ENCODE peak calls at places on chromosomes 4 and X, in seven cellular contexts. One of them, this sample, is unnamed. For H3K9me3, the result is how much of the 10 kb centered on the place peaks cover.

GRCh38 chr4:4578981-4579380 is 37.1 kb upstream of the STX18 start:
- DNase-seq in SJSA1: no peak
- DNase-seq in A549: no peak
- DNase-seq in heart left ventricle: no peak
- DNase-seq in CD4-positive, CD25-positive, alpha-beta regulatory T cell: no peak
- DNase-seq in testis: no peak
- DNase-seq in IMR-90: no peak
- DNase-seq in this sample: no peak

GRCh38 chr4:46889410-46889809 is 19.6 kb downstream of the COX7B2 start:
- DNase-seq in SJSA1: no peak
- DNase-seq in A549: no peak
- DNase-seq in heart left ventricle: no peak
- DNase-seq in CD4-positive, CD25-positive, alpha-beta regulatory T cell: no peak
- DNase-seq in testis: no peak
- DNase-seq in IMR-90: no peak
- DNase-seq in this sample: no peak

GRCh38 chr4:125397226-125397625 is 82.5 kb downstream of the FAT4 start:
- DNase-seq in SJSA1: no peak
- DNase-seq in A549: no peak
- DNase-seq in heart left ventricle: no peak
- DNase-seq in CD4-positive, CD25-positive, alpha-beta regulatory T cell: no peak
- DNase-seq in testis: no peak
- DNase-seq in IMR-90: no peak
- DNase-seq in this sample: no peak

GRCh38 chrX:13699183-13699826 is 10.4 kb downstream of the RAB9A start:
- DNase-seq in SJSA1: no peak
- DNase-seq in A549: no peak
- DNase-seq in heart left ventricle: no peak
- DNase-seq in CD4-positive, CD25-positive, alpha-beta regulatory T cell: no peak
- DNase-seq in testis: no peak
- DNase-seq in IMR-90: peak
- DNase-seq in this sample: peak

GRCh38 chrX:29229802-29230201 is 642.6 kb downstream of the IL1RAPL1 start:
- DNase-seq in SJSA1: no peak
- DNase-seq in A549: no peak
- DNase-seq in heart left ventricle: no peak
- DNase-seq in CD4-positive, CD25-positive, alpha-beta regulatory T cell: no peak
- DNase-seq in testis: no peak
- DNase-seq in IMR-90: peak
- DNase-seq in this sample: no peak

GRCh38 chrX:20515841-20516461 is 249.2 kb upstream of the RPS6KA3 start:
- DNase-seq in SJSA1: peak
- DNase-seq in A549: peak
- DNase-seq in heart left ventricle: no peak
- DNase-seq in CD4-positive, CD25-positive, alpha-beta regulatory T cell: no peak
- DNase-seq in testis: no peak
- DNase-seq in IMR-90: peak
- DNase-seq in this sample: peak

GRCh38 chr4:18020671-18021469 is 685 bp downstream of the LCORL start:
- DNase-seq in SJSA1: peak
- DNase-seq in A549: peak
- DNase-seq in heart left ventricle: peak
- DNase-seq in CD4-positive, CD25-positive, alpha-beta regulatory T cell: peak
- DNase-seq in testis: peak
- DNase-seq in IMR-90: peak
- DNase-seq in this sample: peak

GRCh38 chr4:162116085-162116784 is 47.6 kb downstream of the FSTL5 start:
- DNase-seq in SJSA1: no peak
- DNase-seq in A549: no peak
- DNase-seq in heart left ventricle: no peak
- DNase-seq in CD4-positive, CD25-positive, alpha-beta regulatory T cell: no peak
- DNase-seq in testis: no peak
- DNase-seq in IMR-90: no peak
- DNase-seq in this sample: no peak

GRCh38 chrX:129782015-129782495 is 2.3 kb downstream of the SASH3 start:
- DNase-seq in SJSA1: no peak
- DNase-seq in A549: no peak
- DNase-seq in heart left ventricle: no peak
- DNase-seq in CD4-positive, CD25-positive, alpha-beta regulatory T cell: no peak
- DNase-seq in testis: no peak
- DNase-seq in IMR-90: no peak
- DNase-seq in this sample: no peak
- H3K4me3 ChIP-seq in SJSA1: no peak
- H3K4me3 ChIP-seq in A549: no peak
- H3K4me3 ChIP-seq in heart left ventricle: peak
- H3K4me3 ChIP-seq in CD4-positive, CD25-positive, alpha-beta regulatory T cell: peak
- H3K4me3 ChIP-seq in testis: no peak
- H3K4me3 ChIP-seq in IMR-90: no peak
- H3K4me3 ChIP-seq in this sample: no peak

GRCh38 chrX:63434206-63434605 is 83.1 kb upstream of the SPIN4 start:
- DNase-seq in SJSA1: no peak
- DNase-seq in A549: no peak
- DNase-seq in heart left ventricle: no peak
- DNase-seq in CD4-positive, CD25-positive, alpha-beta regulatory T cell: no peak
- DNase-seq in testis: no peak
- DNase-seq in IMR-90: no peak
- DNase-seq in this sample: no peak
- H3K9me3 ChIP-seq in SJSA1: under half
- H3K9me3 ChIP-seq in A549: under half
- H3K9me3 ChIP-seq in heart left ventricle: under half
- H3K9me3 ChIP-seq in CD4-positive, CD25-positive, alpha-beta regulatory T cell: under half
- H3K9me3 ChIP-seq in testis: under half
- H3K9me3 ChIP-seq in IMR-90: under half
- H3K9me3 ChIP-seq in this sample: under half

GRCh38 chrX:136780738-136781137 is at the start of gene ARHGEF6:
- DNase-seq in SJSA1: peak
- DNase-seq in A549: no peak
- DNase-seq in heart left ventricle: no peak
- DNase-seq in CD4-positive, CD25-positive, alpha-beta regulatory T cell: no peak
- DNase-seq in testis: peak
- DNase-seq in IMR-90: no peak
- DNase-seq in this sample: no peak

GRCh38 chrX:136778914-136779313 is 1.8 kb downstream of the ARHGEF6 start:
- DNase-seq in SJSA1: no peak
- DNase-seq in A549: no peak
- DNase-seq in heart left ventricle: no peak
- DNase-seq in CD4-positive, CD25-positive, alpha-beta regulatory T cell: no peak
- DNase-seq in testis: no peak
- DNase-seq in IMR-90: no peak
- DNase-seq in this sample: no peak

GRCh38 chrX:136780241-136780640 is 491 bp downstream of the ARHGEF6 start:
- DNase-seq in SJSA1: peak
- DNase-seq in A549: no peak
- DNase-seq in heart left ventricle: no peak
- DNase-seq in CD4-positive, CD25-positive, alpha-beta regulatory T cell: no peak
- DNase-seq in testis: no peak
- DNase-seq in IMR-90: no peak
- DNase-seq in this sample: no peak

GRCh38 chrX:136778020-136778419 is 2.7 kb downstream of the ARHGEF6 start:
- DNase-seq in SJSA1: no peak
- DNase-seq in A549: no peak
- DNase-seq in heart left ventricle: no peak
- DNase-seq in CD4-positive, CD25-positive, alpha-beta regulatory T cell: no peak
- DNase-seq in testis: no peak
- DNase-seq in IMR-90: no peak
- DNase-seq in this sample: no peak

GRCh38 chrX:136779346-136779781 is 1.4 kb downstream of the ARHGEF6 start:
- DNase-seq in SJSA1: peak
- DNase-seq in A549: no peak
- DNase-seq in heart left ventricle: no peak
- DNase-seq in CD4-positive, CD25-positive, alpha-beta regulatory T cell: no peak
- DNase-seq in testis: no peak
- DNase-seq in IMR-90: no peak
- DNase-seq in this sample: no peak
- H3K4me3 ChIP-seq in SJSA1: no peak
- H3K4me3 ChIP-seq in A549: no peak
- H3K4me3 ChIP-seq in heart left ventricle: peak
- H3K4me3 ChIP-seq in CD4-positive, CD25-positive, alpha-beta regulatory T cell: peak
- H3K4me3 ChIP-seq in testis: no peak
- H3K4me3 ChIP-seq in IMR-90: no peak
- H3K4me3 ChIP-seq in this sample: peak

DNA sequence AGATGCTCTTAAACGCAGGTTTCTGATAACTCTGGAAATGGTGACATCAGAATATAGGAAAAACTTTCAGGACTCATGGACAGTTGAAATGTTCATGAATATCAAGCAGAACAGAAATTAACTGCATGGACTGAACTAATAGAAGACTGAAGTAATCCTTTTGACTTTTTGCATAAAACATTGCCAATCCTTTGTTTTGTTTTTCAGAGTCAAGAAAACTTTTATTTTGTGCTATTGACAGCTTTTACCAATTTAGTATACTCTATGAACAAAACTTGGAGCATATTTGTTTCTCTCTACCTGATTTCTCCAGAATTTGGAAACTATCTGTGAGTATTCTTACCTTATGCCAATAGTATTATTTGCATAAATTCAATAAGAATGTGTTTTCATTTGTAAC is 61.2 kb upstream of the HMX1 start:
- DNase-seq in SJSA1: no peak
- DNase-seq in A549: no peak
- DNase-seq in heart left ventricle: no peak
- DNase-seq in CD4-positive, CD25-positive, alpha-beta regulatory T cell: no peak
- DNase-seq in testis: no peak
- DNase-seq in IMR-90: no peak
- DNase-seq in this sample: no peak
- H3K9me3 ChIP-seq in SJSA1: under half
- H3K9me3 ChIP-seq in A549: under half
- H3K9me3 ChIP-seq in heart left ventricle: under half
- H3K9me3 ChIP-seq in CD4-positive, CD25-positive, alpha-beta regulatory T cell: under half
- H3K9me3 ChIP-seq in testis: under half
- H3K9me3 ChIP-seq in IMR-90: under half
- H3K9me3 ChIP-seq in this sample: under half

GRCh38 chr4:78693777-78694456 is 82.2 kb upstream of the BMP2K start:
- DNase-seq in SJSA1: no peak
- DNase-seq in A549: no peak
- DNase-seq in heart left ventricle: no peak
- DNase-seq in CD4-positive, CD25-positive, alpha-beta regulatory T cell: no peak
- DNase-seq in testis: no peak
- DNase-seq in IMR-90: no peak
- DNase-seq in this sample: no peak

GRCh38 chr4:78691333-78691732 is 84.8 kb upstream of the BMP2K start:
- DNase-seq in SJSA1: no peak
- DNase-seq in A549: no peak
- DNase-seq in heart left ventricle: no peak
- DNase-seq in CD4-positive, CD25-positive, alpha-beta regulatory T cell: no peak
- DNase-seq in testis: no peak
- DNase-seq in IMR-90: no peak
- DNase-seq in this sample: peak

GRCh38 chr4:78691971-78692814 is 84.0 kb upstream of the BMP2K start:
- DNase-seq in SJSA1: no peak
- DNase-seq in A549: no peak
- DNase-seq in heart left ventricle: no peak
- DNase-seq in CD4-positive, CD25-positive, alpha-beta regulatory T cell: no peak
- DNase-seq in testis: peak
- DNase-seq in IMR-90: peak
- DNase-seq in this sample: no peak

GRCh38 chr4:78694457-78694787 is 81.7 kb upstream of the BMP2K start:
- DNase-seq in SJSA1: no peak
- DNase-seq in A549: no peak
- DNase-seq in heart left ventricle: no peak
- DNase-seq in CD4-positive, CD25-positive, alpha-beta regulatory T cell: no peak
- DNase-seq in testis: no peak
- DNase-seq in IMR-90: no peak
- DNase-seq in this sample: no peak

GRCh38 chr4:78692815-78693156 is 83.4 kb upstream of the BMP2K start:
- DNase-seq in SJSA1: no peak
- DNase-seq in A549: no peak
- DNase-seq in heart left ventricle: no peak
- DNase-seq in CD4-positive, CD25-positive, alpha-beta regulatory T cell: no peak
- DNase-seq in testis: no peak
- DNase-seq in IMR-90: no peak
- DNase-seq in this sample: no peak
- H3K4me3 ChIP-seq in SJSA1: no peak
- H3K4me3 ChIP-seq in A549: no peak
- H3K4me3 ChIP-seq in heart left ventricle: no peak
- H3K4me3 ChIP-seq in CD4-positive, CD25-positive, alpha-beta regulatory T cell: no peak
- H3K4me3 ChIP-seq in testis: no peak
- H3K4me3 ChIP-seq in IMR-90: no peak
- H3K4me3 ChIP-seq in this sample: no peak

DNA sequence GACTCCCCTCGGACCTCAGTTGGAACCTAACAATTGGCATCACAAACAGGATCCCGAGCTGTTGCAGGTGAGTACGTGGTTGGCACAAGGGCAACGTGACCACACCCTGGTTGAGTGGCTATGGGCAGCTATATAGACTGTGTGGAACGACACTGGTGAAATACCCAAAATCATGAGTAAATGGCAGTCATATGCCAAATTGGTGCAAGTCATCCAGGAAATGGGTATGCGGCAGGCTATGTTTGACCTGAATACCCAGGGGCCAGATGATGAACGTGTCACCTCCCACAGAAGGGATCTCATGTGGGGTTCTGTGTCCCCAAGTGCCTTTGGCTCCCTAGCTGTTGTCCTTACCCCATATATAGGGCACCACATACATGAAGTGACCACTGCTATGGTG is 53.2 kb upstream of the CCDC149 start:
- DNase-seq in SJSA1: no peak
- DNase-seq in A549: no peak
- DNase-seq in heart left ventricle: no peak
- DNase-seq in CD4-positive, CD25-positive, alpha-beta regulatory T cell: no peak
- DNase-seq in testis: no peak
- DNase-seq in IMR-90: no peak
- DNase-seq in this sample: no peak
- H3K9me3 ChIP-seq in SJSA1: under half
- H3K9me3 ChIP-seq in A549: under half
- H3K9me3 ChIP-seq in heart left ventricle: under half
- H3K9me3 ChIP-seq in CD4-positive, CD25-positive, alpha-beta regulatory T cell: under half
- H3K9me3 ChIP-seq in testis: under half
- H3K9me3 ChIP-seq in IMR-90: under half
- H3K9me3 ChIP-seq in this sample: under half

DNA sequence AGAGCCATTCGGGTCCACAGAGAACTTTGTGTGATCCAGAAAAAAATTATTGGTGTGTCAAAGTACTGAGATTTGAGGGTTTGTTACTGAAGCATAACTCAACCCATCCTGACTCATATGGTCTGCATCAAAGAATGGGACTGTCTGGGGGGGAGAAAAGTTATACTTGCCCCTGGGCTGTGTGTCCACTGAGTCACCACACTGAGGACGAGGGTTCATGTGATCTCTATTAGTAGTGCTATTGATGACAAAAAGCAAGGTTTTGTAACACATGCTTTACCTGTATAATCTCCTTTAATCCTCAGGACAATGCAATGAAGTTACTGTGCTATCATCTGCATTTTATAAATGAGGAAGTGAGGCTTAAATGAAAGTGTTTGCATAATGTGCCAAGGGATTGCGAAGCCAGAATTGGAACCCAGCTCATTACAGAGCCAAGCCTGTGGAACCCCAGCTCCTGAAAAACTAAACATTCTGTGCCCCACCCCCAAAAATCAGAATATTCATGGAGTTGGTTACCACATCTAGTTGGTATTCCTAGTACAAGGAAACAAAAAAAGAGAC is 31.3 kb downstream of the CCDC149 start:
- DNase-seq in SJSA1: no peak
- DNase-seq in A549: no peak
- DNase-seq in heart left ventricle: no peak
- DNase-seq in CD4-positive, CD25-positive, alpha-beta regulatory T cell: no peak
- DNase-seq in testis: no peak
- DNase-seq in IMR-90: no peak
- DNase-seq in this sample: no peak
- H3K4me3 ChIP-seq in SJSA1: no peak
- H3K4me3 ChIP-seq in A549: no peak
- H3K4me3 ChIP-seq in heart left ventricle: no peak
- H3K4me3 ChIP-seq in CD4-positive, CD25-positive, alpha-beta regulatory T cell: no peak
- H3K4me3 ChIP-seq in testis: no peak
- H3K4me3 ChIP-seq in IMR-90: no peak
- H3K4me3 ChIP-seq in this sample: no peak